ENCODE peak calls at places on chromosome 3, in ten cellular contexts. L is transverse colon, V is H1, N is K562, D is upper lobe of left lung, Y is esophagus muscularis mucosa, M is spleen, C is stomach, B is endothelial cell of umbilical vein, F is sigmoid colon. W is an unnamed sample.
A peak's percentile ranks its signal among the peaks of the same experiment; 100 is the strongest.

GRCh38 chr3:138434276-138434874 is at the start of gene ESYT3:
- DNase-seq in L (peak; percentile 78), V (peak; percentile 86), N (no peak), D (peak; percentile 97), Y (no peak), M (no peak), C (peak; percentile 90), B (peak; percentile 29), F (peak; percentile 85), W (peak; percentile 37)

GRCh38 chr3:107208100-107208499 is 169.1 kb upstream of the CCDC54 start:
- DNase-seq in L (no peak), V (no peak), N (no peak), D (no peak), Y (no peak), M (no peak), C (no peak), B (peak; percentile 95), F (peak; percentile 69), W (peak; percentile 35)

GRCh38 chr3:193124861-193125260 is 116.2 kb upstream of the PLAAT1 start:
- DNase-seq in L (no peak), V (no peak), N (no peak), D (no peak), Y (no peak), M (no peak), C (no peak), B (no peak), F (no peak), W (no peak)

GRCh38 chr3:8371085-8371551 is 130.5 kb upstream of the LMCD1 start:
- DNase-seq in L (no peak), V (no peak), N (no peak), D (no peak), Y (no peak), M (no peak), C (no peak), B (no peak), F (no peak), W (no peak)

GRCh38 chr3:17136251-17136721 is 251.5 kb downstream of the PLCL2 start:
- DNase-seq in L (no peak), V (no peak), N (no peak), D (no peak), Y (no peak), M (no peak), C (no peak), B (no peak), F (no peak), W (no peak)

GRCh38 chr3:132722165-132723023 is at the start of gene NPHP3:
- DNase-seq in L (peak; percentile 99), V (peak; percentile 90), N (peak; percentile 93), D (peak; percentile 98), Y (peak; percentile 100), M (peak; percentile 99), C (peak; percentile 98), B (peak; percentile 93), F (peak; percentile 99), W (peak; percentile 97)

GRCh38 chr3:117719316-117719926 is 1009.8 kb downstream of the TUSC7 start:
- DNase-seq in L (no peak), V (no peak), N (peak; percentile 10), D (no peak), Y (no peak), M (no peak), C (no peak), B (peak; percentile 45), F (no peak), W (no peak)

GRCh38 chr3:116741462-116741861 is 31.9 kb downstream of the TUSC7 start:
- DNase-seq in L (no peak), V (no peak), N (no peak), D (no peak), Y (no peak), M (no peak), C (no peak), B (no peak), F (no peak), W (no peak)

GRCh38 chr3:94064243-94064642 is 1.4 kb downstream of the NSUN3 start:
- DNase-seq in L (no peak), V (no peak), N (no peak), D (no peak), Y (no peak), M (no peak), C (no peak), B (no peak), F (no peak), W (no peak)

GRCh38 chr3:94063497-94064119 is 747 bp downstream of the NSUN3 start:
- DNase-seq in L (no peak), V (no peak), N (no peak), D (no peak), Y (no peak), M (no peak), C (no peak), B (no peak), F (no peak), W (no peak)

GRCh38 chr3:94061297-94061696 is 1.4 kb downstream of the DHFR2 start:
- DNase-seq in L (no peak), V (no peak), N (no peak), D (no peak), Y (no peak), M (no peak), C (no peak), B (no peak), F (no peak), W (no peak)

GRCh38 chr3:94065819-94066218 is 3.0 kb downstream of the NSUN3 start:
- DNase-seq in L (no peak), V (no peak), N (no peak), D (no peak), Y (no peak), M (no peak), C (no peak), B (no peak), F (no peak), W (no peak)

DNA sequence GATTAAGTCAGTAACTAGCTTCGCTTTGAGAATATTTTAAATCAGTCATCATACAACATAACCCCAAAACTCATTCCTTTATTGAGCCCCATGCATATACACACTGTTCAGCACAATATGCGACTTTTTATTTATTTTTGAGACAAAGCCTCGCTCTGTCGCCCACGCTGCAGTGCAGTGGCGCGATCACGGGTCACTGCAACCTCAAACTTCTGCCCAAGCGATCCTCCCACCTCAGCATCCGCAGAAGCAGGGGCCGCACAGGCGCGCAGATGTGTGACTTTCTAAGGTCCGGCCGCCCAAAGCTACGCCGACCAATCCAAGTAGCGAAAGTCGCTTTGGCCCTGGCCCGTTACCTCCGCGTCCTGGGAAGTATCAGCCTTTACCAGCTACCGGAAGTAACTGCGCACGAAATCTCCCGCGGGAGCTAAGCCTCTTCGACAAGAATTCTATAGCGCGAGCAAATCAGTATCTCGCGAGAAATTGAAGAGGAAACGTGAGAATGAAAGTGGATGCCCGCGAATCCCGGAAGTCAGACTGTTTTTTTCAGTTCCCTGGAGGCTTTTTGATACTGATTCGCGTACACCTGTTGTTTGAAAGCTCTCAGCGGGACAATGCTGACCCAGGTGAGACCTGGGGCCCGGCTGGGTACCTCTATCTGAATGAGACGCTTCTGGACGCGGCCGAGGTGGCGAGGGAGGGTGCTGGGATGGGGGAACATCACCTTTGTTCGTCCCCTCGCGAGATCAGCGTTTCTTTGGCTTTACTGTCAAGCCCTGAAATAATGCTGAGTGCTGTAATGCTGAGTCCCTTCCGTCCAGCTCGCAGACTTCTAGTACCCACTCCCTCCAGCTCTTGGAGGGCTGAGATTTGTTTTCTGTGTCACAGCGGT is at the start of the genes DHFR2 and NSUN3:
- DNase-seq in L (peak; percentile 93), V (peak; percentile 83), N (peak; percentile 66), D (peak; percentile 88), Y (peak; percentile 96), M (peak; percentile 95), C (peak; percentile 89), B (peak; percentile 97), F (peak; percentile 96), W (peak; percentile 92)
- TF ChIP-seq POLR2A in L (peak; percentile 71), V (peak; percentile 66), N (peak; percentile 85), D (peak; percentile 69), Y (no peak), M (peak; percentile 47), C (no peak), B (peak; percentile 74), F (peak; percentile 14), W (peak; percentile 37)

GRCh38 chr3:141455603-141456327 is 31.1 kb upstream of the RASA2 start:
- DNase-seq in L (no peak), V (no peak), N (no peak), D (peak; percentile 54), Y (no peak), M (no peak), C (no peak), B (no peak), F (no peak), W (peak; percentile 38)

GRCh38 chr3:141457624-141458236 is 29.1 kb upstream of the RASA2 start:
- DNase-seq in L (no peak), V (no peak), N (no peak), D (no peak), Y (no peak), M (no peak), C (no peak), B (no peak), F (no peak), W (no peak)

GRCh38 chr3:141454906-141455602 is 31.8 kb upstream of the RASA2 start:
- DNase-seq in L (no peak), V (no peak), N (peak; percentile 71), D (no peak), Y (no peak), M (no peak), C (no peak), B (peak; percentile 71), F (no peak), W (peak; percentile 45)

GRCh38 chr3:141454055-141454454 is 32.8 kb upstream of the RASA2 start:
- DNase-seq in L (no peak), V (no peak), N (no peak), D (no peak), Y (no peak), M (no peak), C (no peak), B (no peak), F (no peak), W (no peak)

GRCh38 chr3:141456328-141456689 is 30.5 kb upstream of the RASA2 start:
- DNase-seq in L (no peak), V (no peak), N (no peak), D (no peak), Y (no peak), M (no peak), C (no peak), B (no peak), F (no peak), W (no peak)
- H3K4me3 ChIP-seq in L (no peak overlapping the region), V (no peak overlapping the region), N (no peak overlapping the region), D (no peak overlapping the region), Y (no peak overlapping the region), M (no peak overlapping the region), C (peak overlapping the region; percentile 28), B (no peak overlapping the region), F (no peak overlapping the region), W (no peak overlapping the region)

DNA sequence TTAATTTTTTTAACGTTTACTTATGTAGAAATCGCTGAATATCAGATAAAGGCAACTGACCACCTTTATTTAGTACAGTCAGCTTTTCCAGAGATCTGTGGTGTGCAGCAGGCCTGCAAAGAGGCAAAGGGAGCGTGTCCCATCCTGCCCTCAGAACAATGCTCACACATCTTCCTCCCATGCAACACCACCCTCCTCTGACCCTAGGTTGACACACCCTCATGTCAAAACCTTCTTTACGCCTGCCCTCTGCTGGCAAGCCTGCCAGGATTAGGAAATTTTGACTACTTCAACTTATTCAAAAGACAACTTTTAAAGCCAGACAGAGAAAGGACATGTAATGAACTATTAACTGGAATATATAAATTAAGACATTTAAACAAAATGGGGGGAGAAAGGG is 513.7 kb downstream of the FOXP1 start:
- DNase-seq in L (peak; percentile 76), V (peak; percentile 57), N (peak; percentile 37), D (no peak), Y (peak; percentile 96), M (peak; percentile 84), C (peak; percentile 53), B (peak; percentile 74), F (peak; percentile 76), W (peak; percentile 86)
- TF ChIP-seq POLR2AphosphoS5 in L (no peak), V (no peak), N (no peak), D (no peak), Y (peak; percentile 74), M (no peak), C (peak; percentile 27), B (no peak), F (peak; percentile 22), W (peak; percentile 77)

GRCh38 chr3:157650191-157650590 is 147.0 kb upstream of the VEPH1 start:
- DNase-seq in L (no peak), V (no peak), N (no peak), D (no peak), Y (no peak), M (no peak), C (no peak), B (no peak), F (no peak), W (no peak)
- TF ChIP-seq POLR2A in L (no peak), V (no peak), N (no peak), D (no peak), Y (no peak), M (no peak), C (no peak), B (no peak), F (no peak), W (no peak)

W was measured in prostate gland.